ENCODE peak calls at places on chromosomes 6 and 20, in five cellular contexts. M is substantia nigra, V is cerebellum, T is skeletal muscle cell, H is NCI-H345. X is an unnamed sample.

GRCh38 chr6:35895560-35895959 is 25.3 kb downstream of the SRPK1 start:
- DNase-seq in M (no peak), V (no peak), T (no peak), H (no peak), X (no peak)

GRCh38 chr20:40691566-40692239 is 2.7 kb upstream of the MAFB start:
- DNase-seq in M (no peak), V (no peak), T (no peak), H (no peak), X (no peak)

GRCh38 chr6:20877008-20877937 is 343.0 kb downstream of the CDKAL1 start:
- DNase-seq in M (no peak), V (no peak), T (peak; percentile 85), H (no peak), X (no peak)

GRCh38 chr6:156857573-156857972 is 80.4 kb downstream of the ARID1B start:
- DNase-seq in M (no peak), V (no peak), T (no peak), H (no peak), X (no peak)

GRCh38 chr6:148864941-148865340 is 118.1 kb downstream of the UST start:
- DNase-seq in M (no peak), V (no peak), T (no peak), H (peak; percentile 18), X (no peak)

GRCh38 chr6:747921-748320 is 55.0 kb upstream of the EXOC2 start:
- DNase-seq in M (no peak), V (no peak), T (no peak), H (no peak), X (no peak)

GRCh38 chr6:157822221-157823000 is 635 bp upstream of the SNX9 start:
- DNase-seq in M (no peak), V (peak; percentile 27), T (no peak), H (no peak), X (no peak)

GRCh38 chr6:119865466-119866350 is 516.1 kb upstream of the MAN1A1 start:
- DNase-seq in M (no peak), V (no peak), T (no peak), H (no peak), X (no peak)

GRCh38 chr20:6095409-6095808 is 27.4 kb downstream of the FERMT1 start:
- DNase-seq in M (no peak), V (no peak), T (no peak), H (no peak), X (no peak)

GRCh38 chr6:136137008-136137689 is 113.0 kb downstream of the MTFR2 start:
- DNase-seq in M (no peak), V (no peak), T (no peak), H (peak; percentile 21), X (no peak)

GRCh38 chr6:25312034-25312620 is 33.0 kb downstream of the CARMIL1 start:
- DNase-seq in M (no peak), V (no peak), T (no peak), H (no peak), X (no peak)

GRCh38 chr6:109406196-109406595 is 23.9 kb upstream of the CD164 start:
- DNase-seq in M (no peak), V (no peak), T (peak; percentile 78), H (no peak), X (no peak)

GRCh38 chr20:32539817-32540675 is 45.1 kb downstream of the NOL4L start:
- DNase-seq in M (no peak), V (no peak), T (no peak), H (no peak), X (no peak)

GRCh38 chr6:22470454-22471368 is 98.7 kb upstream of the HDGFL1 start:
- DNase-seq in M (no peak), V (no peak), T (peak; percentile 34), H (peak; percentile 75), X (no peak)

GRCh38 chr20:15345287-15345686 is 1007.9 kb upstream of the FLRT3 start:
- DNase-seq in M (no peak), V (no peak), T (no peak), H (no peak), X (no peak)

GRCh38 chr6:11609324-11610071 is 71.9 kb downstream of the TMEM170B start:
- DNase-seq in M (peak; percentile 17), V (peak; percentile 12), T (peak; percentile 60), H (no peak), X (peak; percentile 32)

GRCh38 chr20:24781061-24781980 is 167.7 kb upstream of the CST7 start:
- DNase-seq in M (peak; percentile 27), V (peak; percentile 64), T (no peak), H (peak; percentile 27), X (peak; percentile 50)

GRCh38 chr6:37731888-37732287 is 34.2 kb upstream of the MDGA1 start:
- DNase-seq in M (no peak), V (no peak), T (no peak), H (no peak), X (no peak)

GRCh38 chr20:45032781-45033180 is 66.5 kb downstream of the STK4 start:
- DNase-seq in M (no peak), V (no peak), T (no peak), H (no peak), X (no peak)

GRCh38 chr20:17849901-17850673 is 118.5 kb downstream of the SNX5 start:
- DNase-seq in M (no peak), V (peak; percentile 68), T (peak; percentile 78), H (no peak), X (no peak)

GRCh38 chr20:13243826-13244376 is 22.8 kb downstream of the ISM1 start:
- DNase-seq in M (no peak), V (no peak), T (peak; percentile 41), H (no peak), X (no peak)

X was measured in anterior cingulate cortex.